ENCODE peak calls at places on chromosomes 3 and 15, in six cellular contexts. V is left lung; B is HTR-8/SVneo; H is fibroblast of lung; S is SK-N-DZ; Q is stimulated activated CD4-positive, alpha-beta T cell treated with anti-CD3 and anti-CD28 coated beads, Interleukin-1b, Interleukin-23, amount 100 ng/mL, for 1 hour. G is an unnamed sample.

GRCh38 chr3:52197842-52198625 is at the start of gene ALAS1:
- DNase-seq in V (peak; percentile 94), B (peak; percentile 98), H (peak; percentile 72), S (peak; percentile 88), Q (peak; percentile 87), G (peak; percentile 99)

GRCh38 chr15:50181983-50182232 is at the start of gene SLC27A2:
- DNase-seq in V (peak; percentile 58), B (peak; percentile 44), H (no peak), S (no peak), Q (no peak), G (no peak)

GRCh38 chr3:14520149-14520548 is 20.0 kb downstream of the GRIP2 start:
- DNase-seq in V (no peak), B (no peak), H (no peak), S (no peak), Q (no peak), G (no peak)

GRCh38 chr3:43289401-43289800 is 3.1 kb downstream of the SNRK start:
- DNase-seq in V (no peak), B (no peak), H (no peak), S (no peak), Q (no peak), G (no peak)

GRCh38 chr3:106560451-106560966 is 691.7 kb upstream of the CBLB start:
- DNase-seq in V (no peak), B (peak; percentile 38), H (peak; percentile 87), S (no peak), Q (no peak), G (peak; percentile 16)

GRCh38 chr15:64905119-64905831 is 6.4 kb upstream of the ANKDD1A start:
- DNase-seq in V (peak; percentile 86), B (no peak), H (peak; percentile 68), S (peak; percentile 95), Q (peak; percentile 41), G (peak; percentile 88)

GRCh38 chr3:52088445-52089367 is 32.3 kb upstream of the DUSP7 start:
- DNase-seq in V (peak; percentile 63), B (no peak), H (peak; percentile 60), S (peak; percentile 58), Q (no peak), G (peak; percentile 53)

GRCh38 chr3:128360705-128361271 is 105.9 kb downstream of the DNAJB8 start:
- DNase-seq in V (no peak), B (peak; percentile 45), H (peak; percentile 47), S (no peak), Q (no peak), G (no peak)

GRCh38 chr3:184676927-184677326 is 34.9 kb downstream of the MAGEF1 start:
- DNase-seq in V (no peak), B (no peak), H (no peak), S (no peak), Q (no peak), G (no peak)

GRCh38 chr15:96412919-96413231 is 82.4 kb downstream of the NR2F2 start:
- DNase-seq in V (no peak), B (no peak), H (no peak), S (no peak), Q (no peak), G (no peak)

GRCh38 chr3:178454714-178455113 is 81.5 kb upstream of the KCNMB2 start:
- DNase-seq in V (peak; percentile 38), B (no peak), H (peak; percentile 86), S (no peak), Q (no peak), G (peak; percentile 17)

GRCh38 chr3:16056210-16056607 is 118.3 kb upstream of the GALNT15 start:
- DNase-seq in V (no peak), B (no peak), H (peak; percentile 63), S (no peak), Q (no peak), G (peak; percentile 33)

GRCh38 chr3:182969277-182969676 is 11.1 kb downstream of the DCUN1D1 start:
- DNase-seq in V (no peak), B (no peak), H (peak; percentile 67), S (no peak), Q (no peak), G (peak; percentile 29)